ENCODE peak calls at places on chromosome 10, in seven cellular contexts. U is ascending aorta, L is astrocyte of the spinal cord, V is cardiac muscle cell, K is lower leg skin, A is IMR-90, F is fibroblast of pulmonary artery. R is an unnamed sample.

GRCh38 chr10:103545771-103546281 is 52.3 kb downstream of the NEURL1 start:
- DNase-seq in U (peak; percentile 49), L (no peak), V (no peak), K (peak; percentile 68), A (no peak), F (no peak), R (no peak)

GRCh38 chr10:71975891-71976725 is 11.9 kb downstream of the CHST3 start:
- DNase-seq in U (peak; percentile 90), L (peak; percentile 79), V (no peak), K (no peak), A (peak; percentile 83), F (peak; percentile 60), R (peak; percentile 71)

GRCh38 chr10:137031-137430 is 1.8 kb downstream of the ZMYND11 start:
- DNase-seq in U (no peak), L (peak; percentile 7), V (peak; percentile 22), K (no peak), A (peak; percentile 7), F (peak; percentile 23), R (peak; percentile 39)

GRCh38 chr10:99560277-99561126 is 27.8 kb downstream of the NKX2-3 start:
- DNase-seq in U (no peak), L (peak; percentile 23), V (peak; percentile 90), K (no peak), A (peak; percentile 47), F (peak; percentile 60), R (peak; percentile 64)

GRCh38 chr10:7337431-7338171 is 73.2 kb downstream of the SFMBT2 start:
- DNase-seq in U (no peak), L (no peak), V (no peak), K (no peak), A (no peak), F (no peak), R (no peak)

GRCh38 chr10:84296071-84296981 is 32.1 kb upstream of the CCSER2 start:
- DNase-seq in U (peak; percentile 83), L (peak; percentile 90), V (no peak), K (no peak), A (peak; percentile 98), F (peak; percentile 79), R (peak; percentile 52)

GRCh38 chr10:117830832-117831231 is 215.9 kb downstream of the RAB11FIP2 start:
- DNase-seq in U (no peak), L (no peak), V (peak; percentile 1), K (no peak), A (no peak), F (no peak), R (no peak)

GRCh38 chr10:123800299-123800698 is 91.3 kb downstream of the CPXM2 start:
- DNase-seq in U (peak; percentile 76), L (no peak), V (peak; percentile 28), K (no peak), A (no peak), F (peak; percentile 33), R (peak; percentile 7)

GRCh38 chr10:127854769-127855583 is 37.8 kb downstream of the CLRN3 start:
- DNase-seq in U (no peak), L (no peak), V (no peak), K (peak; percentile 83), A (no peak), F (no peak), R (no peak)

GRCh38 chr10:34557173-34557572 is 257.9 kb downstream of the PARD3 start:
- DNase-seq in U (no peak), L (no peak), V (no peak), K (no peak), A (no peak), F (no peak), R (no peak)

GRCh38 chr10:117699436-117700075 is 157.0 kb downstream of the EMX2 start:
- DNase-seq in U (no peak), L (no peak), V (no peak), K (no peak), A (no peak), F (no peak), R (no peak)

GRCh38 chr10:30058570-30059132 is 735 bp downstream of the JCAD start:
- DNase-seq in U (peak; percentile 61), L (no peak), V (peak; percentile 43), K (no peak), A (no peak), F (no peak), R (no peak)

GRCh38 chr10:12195603-12196506 is at the start of the genes CDC123 and NUDT5:
- DNase-seq in U (peak; percentile 91), L (peak; percentile 96), V (peak; percentile 91), K (peak; percentile 97), A (peak; percentile 88), F (peak; percentile 92), R (peak; percentile 94)

GRCh38 chr10:128151031-128151430 is 24.8 kb upstream of the MKI67 start:
- DNase-seq in U (no peak), L (no peak), V (no peak), K (no peak), A (no peak), F (no peak), R (no peak)

GRCh38 chr10:29381230-29381563 is 92.3 kb downstream of the LYZL1 start:
- DNase-seq in U (no peak), L (no peak), V (no peak), K (no peak), A (no peak), F (no peak), R (no peak)

GRCh38 chr10:96641896-96642295 is 55.1 kb upstream of the TM9SF3 start:
- DNase-seq in U (no peak), L (no peak), V (no peak), K (no peak), A (no peak), F (no peak), R (no peak)

GRCh38 chr10:90245623-90246022 is 544.2 kb downstream of the KIF20B start:
- DNase-seq in U (no peak), L (peak; percentile 13), V (no peak), K (no peak), A (no peak), F (peak; percentile 34), R (peak; percentile 32)

GRCh38 chr10:58919927-58920654 is 256.4 kb upstream of the PHYHIPL start:
- DNase-seq in U (no peak), L (peak; percentile 94), V (no peak), K (no peak), A (peak; percentile 54), F (peak; percentile 65), R (peak; percentile 76)

GRCh38 chr10:97518601-97519043 is 19.9 kb downstream of the UBTD1 start:
- DNase-seq in U (no peak), L (no peak), V (no peak), K (no peak), A (peak; percentile 27), F (peak; percentile 27), R (peak; percentile 68)

GRCh38 chr10:87541114-87541513 is 36.4 kb downstream of the MINPP1 start:
- DNase-seq in U (no peak), L (peak; percentile 33), V (no peak), K (no peak), A (peak; percentile 76), F (peak; percentile 52), R (no peak)

GRCh38 chr10:99658622-99659030 is 683 bp upstream of the ENTPD7 start:
- DNase-seq in U (peak; percentile 81), L (peak; percentile 15), V (peak; percentile 15), K (peak; percentile 87), A (peak; percentile 55), F (peak; percentile 49), R (peak; percentile 47)

GRCh38 chr10:110775022-110775379 is 96.7 kb upstream of the PDCD4 start:
- DNase-seq in U (no peak), L (no peak), V (no peak), K (no peak), A (no peak), F (no peak), R (no peak)

GRCh38 chr10:128051548-128051947 is 74.7 kb downstream of the MKI67 start:
- DNase-seq in U (peak; percentile 57), L (no peak), V (no peak), K (no peak), A (no peak), F (no peak), R (no peak)

GRCh38 chr10:116451956-116452720 is 24.5 kb downstream of the PNLIPRP3 start:
- DNase-seq in U (no peak), L (no peak), V (no peak), K (no peak), A (no peak), F (no peak), R (no peak)
- H3K4me3 ChIP-seq in U (no peak overlapping the region), L (no peak overlapping the region), V (no peak overlapping the region), K (no peak overlapping the region), A (no peak overlapping the region), F (no peak overlapping the region), R (no peak overlapping the region)

GRCh38 chr10:80473096-80473657 is 19.1 kb downstream of the TSPAN14 start:
- DNase-seq in U (peak; percentile 47), L (no peak), V (no peak), K (no peak), A (no peak), F (no peak), R (no peak)

GRCh38 chr10:80473692-80474596 is 19.8 kb downstream of the TSPAN14 start:
- DNase-seq in U (peak; percentile 49), L (peak; percentile 32), V (no peak), K (peak; percentile 74), A (peak; percentile 34), F (no peak), R (no peak)

GRCh38 chr10:80471715-80472233 is 17.7 kb downstream of the TSPAN14 start:
- DNase-seq in U (peak; percentile 13), L (no peak), V (no peak), K (no peak), A (no peak), F (no peak), R (no peak)

GRCh38 chr10:80471009-80471408 is 16.9 kb downstream of the TSPAN14 start:
- DNase-seq in U (no peak), L (no peak), V (no peak), K (no peak), A (no peak), F (no peak), R (no peak)

GRCh38 chr10:80472234-80473095 is 18.4 kb downstream of the TSPAN14 start:
- DNase-seq in U (peak; percentile 21), L (peak; percentile 79), V (no peak), K (no peak), A (peak; percentile 85), F (peak; percentile 97), R (peak; percentile 99)
- TF ChIP-seq CTCF in U (no peak), L (no peak), V (no peak), K (no peak), A (no peak), F (no peak), R (no peak)

DNA sequence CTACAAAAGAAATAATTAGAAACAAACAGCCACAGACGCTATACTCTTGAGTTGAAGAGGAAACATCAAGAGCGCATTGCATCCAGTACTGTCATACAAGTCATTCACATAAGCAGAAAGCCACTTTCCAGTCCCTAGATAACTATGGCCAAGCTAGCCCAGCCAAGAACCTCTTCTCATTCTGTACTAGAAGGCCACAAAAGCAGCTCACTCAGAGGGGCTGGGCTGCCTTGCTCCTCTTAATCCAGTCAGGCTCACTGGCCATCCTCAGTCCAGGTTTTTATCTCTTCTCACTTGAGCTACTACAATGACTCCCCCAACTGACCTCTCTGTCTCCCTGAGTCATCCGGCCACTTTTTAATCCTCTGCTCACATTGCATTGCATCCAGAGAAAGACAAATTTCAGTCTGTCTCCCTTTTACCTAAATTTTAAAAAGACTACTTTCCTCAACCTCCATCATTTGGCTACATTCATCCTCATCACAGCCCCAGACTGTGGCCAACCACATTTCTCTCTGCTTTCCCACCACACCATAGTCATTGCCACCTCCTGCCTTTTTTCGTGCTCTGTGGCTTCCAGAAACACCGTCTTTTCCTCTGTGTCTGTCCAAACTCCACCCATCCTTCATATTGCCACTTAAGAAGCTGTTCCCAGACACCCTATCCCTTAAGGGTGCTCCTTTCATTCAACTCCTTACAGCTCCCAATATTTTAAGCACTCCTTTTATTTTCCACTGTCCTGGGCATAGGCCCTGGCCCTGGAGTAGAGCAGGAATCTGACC is 25.0 kb downstream of the PPP1R3C start:
- DNase-seq in U (no peak), L (peak; percentile 37), V (peak; percentile 55), K (peak; percentile 43), A (no peak), F (no peak), R (peak; percentile 16)
- H3K4me3 ChIP-seq in U (no peak overlapping the region), L (no peak overlapping the region), V (no peak overlapping the region), K (no peak overlapping the region), A (no peak overlapping the region), F (no peak overlapping the region), R (no peak overlapping the region)

GRCh38 chr10:119149723-119150122 is 15.8 kb downstream of the SFXN4 start:
- DNase-seq in U (no peak), L (no peak), V (no peak), K (peak; percentile 32), A (no peak), F (no peak), R (no peak)
- TF ChIP-seq CTCF in U (no peak), L (peak; percentile 25), V (peak; percentile 10), K (no peak), A (peak; percentile 7), F (peak; percentile 14), R (no peak)